ENCODE peak calls at places on chromosome 9, in five cellular contexts. I is left ventricle myocardium inferior; D is HCT116; T is CD4-positive, alpha-beta memory T cell; S is osteoblast. L is an unnamed sample. For H3K4me1, the result is how much of the 10 kb centered on the place peaks cover.

GRCh38 chr9:90287567-90288274 is 354.9 kb downstream of the DIRAS2 start:
- DNase-seq in I (no peak), D (no peak), T (no peak), S (no peak), L (no peak)

GRCh38 chr9:109742759-109743388 is 37.1 kb upstream of the PALM2AKAP2 start:
- DNase-seq in I (no peak), D (no peak), T (no peak), S (no peak), L (no peak)

GRCh38 chr9:26833792-26834191 is 58.8 kb downstream of the CAAP1 start:
- DNase-seq in I (no peak), D (no peak), T (no peak), S (peak), L (no peak)

GRCh38 chr9:130963337-130963908 is 24.4 kb upstream of the FIBCD1 start:
- DNase-seq in I (no peak), D (no peak), T (no peak), S (peak), L (no peak)

GRCh38 chr9:86682240-86682639 is 265.1 kb downstream of the GAS1 start:
- DNase-seq in I (no peak), D (no peak), T (no peak), S (no peak), L (no peak)

GRCh38 chr9:33375238-33375840 is 27.0 kb downstream of the AQP7 start:
- DNase-seq in I (no peak), D (peak), T (no peak), S (no peak), L (no peak)

GRCh38 chr9:76713371-76713770 is 50.9 kb upstream of the PCA3 start:
- DNase-seq in I (no peak), D (no peak), T (no peak), S (no peak), L (no peak)

GRCh38 chr9:75616052-75616451 is 274.4 kb upstream of the PCSK5 start:
- DNase-seq in I (no peak), D (no peak), T (no peak), S (no peak), L (no peak)

GRCh38 chr9:107361816-107362215 is 78.7 kb downstream of the RAD23B start:
- DNase-seq in I (no peak), D (no peak), T (no peak), S (no peak), L (no peak)

GRCh38 chr9:7534211-7534935 is 265.2 kb downstream of the DMAC1 start:
- DNase-seq in I (no peak), D (no peak), T (no peak), S (no peak), L (no peak)

GRCh38 chr9:6873862-6874261 is 116.1 kb downstream of the KDM4C start:
- DNase-seq in I (no peak), D (no peak), T (no peak), S (no peak), L (peak)

GRCh38 chr9:34982352-34982751 is 7.2 kb upstream of the DNAJB5 start:
- DNase-seq in I (no peak), D (no peak), T (no peak), S (no peak), L (no peak)

GRCh38 chr9:1982074-1982473 is 33.1 kb upstream of the SMARCA2 start:
- DNase-seq in I (no peak), D (no peak), T (no peak), S (no peak), L (no peak)

GRCh38 chr9:33223696-33224095 is 16.3 kb upstream of the SPINK4 start:
- DNase-seq in I (no peak), D (no peak), T (no peak), S (no peak), L (no peak)

GRCh38 chr9:105708405-105708804 is 14.1 kb downstream of the TMEM38B start:
- DNase-seq in I (no peak), D (no peak), T (no peak), S (no peak), L (no peak)

GRCh38 chr9:135046156-135047025 is 41.1 kb upstream of the OLFM1 start:
- DNase-seq in I (no peak), D (no peak), T (no peak), S (peak), L (no peak)

GRCh38 chr9:72485821-72486605 is 35.4 kb upstream of the TMC1 start:
- DNase-seq in I (no peak), D (no peak), T (no peak), S (no peak), L (no peak)

GRCh38 chr9:38437193-38437823 is 13.1 kb upstream of the IGFBPL1 start:
- DNase-seq in I (no peak), D (no peak), T (no peak), S (peak), L (no peak)

GRCh38 chr9:72383978-72384709 is 19.1 kb upstream of the ZFAND5 start:
- DNase-seq in I (no peak), D (no peak), T (no peak), S (peak), L (no peak)

GRCh38 chr9:77271023-77271690 is 93.8 kb downstream of the VPS13A start:
- DNase-seq in I (no peak), D (no peak), T (no peak), S (no peak), L (no peak)

GRCh38 chr9:123373941-123374340 is 17.9 kb downstream of the CRB2 start:
- DNase-seq in I (no peak), D (no peak), T (no peak), S (peak), L (no peak)

GRCh38 chr9:3511537-3511936 is 14.3 kb downstream of the RFX3 start:
- DNase-seq in I (no peak), D (no peak), T (no peak), S (no peak), L (no peak)

GRCh38 chr9:103364753-103365152 is 369.6 kb downstream of the CYLC2 start:
- DNase-seq in I (no peak), D (no peak), T (no peak), S (no peak), L (no peak)

GRCh38 chr9:110095238-110095637 is 112.7 kb downstream of the C9orf152 start:
- DNase-seq in I (no peak), D (no peak), T (no peak), S (peak), L (no peak)

GRCh38 chr9:22134390-22134789 is 125.3 kb upstream of the CDKN2B start:
- DNase-seq in I (no peak), D (no peak), T (no peak), S (no peak), L (no peak)

GRCh38 chr9:124139001-124139400 is 118.7 kb upstream of the NEK6 start:
- DNase-seq in I (no peak), D (no peak), T (no peak), S (peak), L (no peak)

GRCh38 chr9:95764920-95765319 is 110.6 kb upstream of the ERCC6L2 start:
- DNase-seq in I (no peak), D (no peak), T (no peak), S (no peak), L (no peak)

GRCh38 chr9:18857769-18858168 is 175.2 kb downstream of the SAXO1 start:
- DNase-seq in I (no peak), D (no peak), T (no peak), S (no peak), L (no peak)

DNA sequence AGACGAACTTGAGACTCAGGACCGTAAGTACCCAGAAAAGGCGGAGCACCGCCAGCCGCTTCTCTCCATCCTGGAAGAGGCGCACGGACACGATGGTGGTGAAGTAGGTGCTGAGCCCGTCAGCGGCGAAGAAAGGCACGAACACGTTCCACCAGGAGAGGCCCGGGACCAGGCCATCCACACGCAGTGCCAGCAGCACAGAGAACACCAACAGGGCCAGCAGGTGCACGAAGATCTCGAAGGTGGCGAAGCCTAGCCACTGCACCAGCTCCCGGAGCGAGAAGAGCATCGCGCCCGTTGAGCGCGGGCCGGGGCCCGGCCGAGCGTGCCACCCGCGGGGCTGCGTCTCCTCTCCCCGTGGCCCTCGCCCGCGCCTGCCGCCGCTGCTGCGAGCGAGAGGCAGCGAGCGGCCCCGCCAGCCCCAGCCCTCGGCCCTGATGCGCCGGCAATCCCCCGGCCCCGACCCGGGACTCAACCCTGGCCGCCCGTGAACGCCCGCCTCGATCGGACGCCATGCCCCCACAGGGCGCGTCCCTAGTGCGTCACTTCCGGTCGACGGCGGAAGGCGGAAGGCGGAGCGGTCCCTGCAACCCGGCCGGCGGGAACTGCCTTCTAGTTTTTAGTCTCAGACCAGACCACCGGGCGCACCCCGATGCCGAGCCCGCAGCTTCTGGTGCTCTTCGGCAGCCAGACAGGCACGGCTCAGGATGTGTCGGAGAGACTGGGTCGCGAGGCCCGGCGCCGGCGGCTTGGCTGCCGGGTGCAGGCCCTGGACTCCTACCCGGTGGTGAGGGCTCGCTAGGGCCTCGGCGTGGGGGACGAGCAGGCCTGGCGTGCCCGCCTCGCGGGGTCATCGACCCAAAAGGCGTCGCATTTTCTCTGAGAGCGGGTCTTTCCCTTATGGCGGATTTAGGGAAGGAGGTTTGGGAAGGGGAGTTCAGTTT is at the start of the genes NDOR1 and TMEM203:
- DNase-seq in I (peak), D (peak), T (peak), S (peak), L (peak)
- H3K4me1 ChIP-seq in I (half or more), D (under half), T (under half), S (under half), L (under half)

DNA sequence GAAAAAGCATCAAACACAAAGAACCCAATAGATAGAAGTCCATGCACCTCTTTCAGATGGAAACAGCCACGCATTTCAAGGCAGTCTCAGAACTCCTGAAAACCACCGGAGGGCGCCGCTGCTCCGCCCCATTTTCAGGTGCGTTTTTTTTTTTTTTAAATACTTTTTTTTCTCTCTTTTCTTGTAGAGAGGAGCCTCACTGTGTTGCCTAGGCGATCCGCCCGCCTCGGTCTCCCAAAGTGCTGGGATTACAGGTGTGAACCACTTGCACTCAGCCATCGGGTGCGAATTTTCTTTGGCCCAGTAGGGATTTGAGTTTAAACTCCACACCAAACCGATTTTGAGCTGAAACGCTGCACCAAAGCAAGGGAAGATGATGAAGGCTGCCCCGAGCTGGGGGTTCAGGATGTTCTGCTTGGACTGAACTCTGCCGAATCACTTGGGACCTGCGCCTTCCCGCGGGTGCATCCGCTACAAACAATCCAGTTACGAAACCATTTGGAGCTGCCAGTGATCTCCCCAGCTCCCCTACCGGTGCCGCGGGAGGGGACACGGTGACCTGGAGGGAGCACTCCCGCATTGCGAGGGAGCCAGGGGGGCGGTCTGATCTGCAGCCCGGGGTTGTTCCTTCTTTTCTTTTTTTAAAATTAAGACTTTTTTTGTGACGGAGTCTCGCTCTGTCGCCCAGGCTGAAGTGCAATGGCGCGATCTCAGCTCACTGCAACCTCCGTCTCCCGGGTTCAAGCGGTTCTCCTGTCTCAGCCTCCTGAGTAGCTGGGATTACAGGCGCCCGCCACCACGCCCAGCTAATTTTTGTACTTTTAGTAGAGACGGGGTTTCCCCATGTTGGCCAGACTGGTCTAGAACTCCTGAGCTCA is 1.4 kb downstream of the PTGR1 start:
- DNase-seq in I (peak), D (peak), T (peak), S (peak), L (peak)
- H3K4me1 ChIP-seq in I (under half), D (under half), T (under half), S (under half), L (under half)

GRCh38 chr9:128097156-128098016 is 29.4 kb downstream of the SLC25A25 start:
- DNase-seq in I (no peak), D (no peak), T (no peak), S (peak), L (no peak)
- H3K4me1 ChIP-seq in I (half or more), D (half or more), T (half or more), S (half or more), L (half or more)

GRCh38 chr9:70412678-70413426 is 1.6 kb downstream of the KLF9 start:
- DNase-seq in I (peak), D (no peak), T (no peak), S (peak), L (peak)
- H3K4me1 ChIP-seq in I (half or more), D (half or more), T (half or more), S (under half), L (under half)

GRCh38 chr9:129885018-129885669 is 49.9 kb downstream of the USP20 start:
- DNase-seq in I (no peak), D (no peak), T (peak), S (peak), L (no peak)
- H3K4me1 ChIP-seq in I (half or more), D (under half), T (half or more), S (under half), L (half or more)